ENCODE peak calls at places on chromosomes 11 and 22, in eight cellular contexts. M, T, N, F, V, L, O and G are unnamed samples.

GRCh38 chr11:125398475-125398874 is 97.6 kb downstream of the FEZ1 start:
- DNase-seq in N (no peak), L (no peak), T (no peak), F (no peak), M (no peak), V (no peak), O (no peak), G (no peak)

GRCh38 chr22:37328017-37328416 is 45.7 kb downstream of the CYTH4 start:
- DNase-seq in O (peak), T (no peak), V (no peak), L (no peak), N (peak), F (no peak), M (no peak), G (peak)

GRCh38 chr11:112004389-112004788 is 20.8 kb upstream of the DLAT start:
- DNase-seq in V (no peak), M (peak), O (no peak), T (no peak), F (no peak), L (no peak), N (no peak), G (no peak)

GRCh38 chr11:10633261-10633660 is 60.3 kb downstream of the IRAG1 start:
- DNase-seq in N (no peak), L (peak), T (no peak), O (peak), M (no peak), V (no peak), F (no peak), G (no peak)

GRCh38 chr11:1205121-1205986 is 17.5 kb upstream of the MUC5B start:
- DNase-seq in T (peak), L (peak), N (no peak), O (no peak), F (no peak), M (no peak), V (peak), G (no peak)

GRCh38 chr11:95363710-95364109 is 132.7 kb upstream of the SESN3 start:
- DNase-seq in L (no peak), N (no peak), T (no peak), F (no peak), M (no peak), V (no peak), O (no peak), G (no peak)

GRCh38 chr11:71171576-71171975 is 80.8 kb downstream of the SHANK2 start:
- DNase-seq in M (no peak), V (no peak), N (no peak), L (peak), T (no peak), F (no peak), O (no peak), G (no peak)

GRCh38 chr11:116037851-116038250 is 533.6 kb upstream of the CADM1 start:
- DNase-seq in T (no peak), L (no peak), M (no peak), N (no peak), F (no peak), O (no peak), V (no peak), G (no peak)

GRCh38 chr11:135069884-135070283 is 657.8 kb upstream of the B3GAT1 start:
- DNase-seq in T (no peak), M (no peak), F (no peak), N (no peak), V (no peak), L (no peak), O (no peak), G (peak)

GRCh38 chr11:67118059-67118766 is 850 bp upstream of the KDM2A start:
- DNase-seq in T (peak), F (peak), N (peak), V (peak), L (peak), M (no peak), O (peak), G (no peak)

GRCh38 chr11:74001822-74002286 is 7.0 kb downstream of the UCP3 start:
- DNase-seq in M (no peak), F (no peak), N (no peak), O (no peak), T (no peak), V (no peak), L (peak), G (no peak)

GRCh38 chr11:2519879-2520735 is 75.3 kb downstream of the KCNQ1 start:
- DNase-seq in V (peak), O (no peak), M (no peak), N (no peak), T (peak), F (no peak), L (peak), G (no peak)

GRCh38 chr11:126355926-126356897 is 726 bp downstream of the ST3GAL4 start:
- DNase-seq in T (peak), V (peak), F (no peak), L (no peak), N (no peak), O (no peak), M (peak), G (peak)

GRCh38 chr22:49111085-49111484 is 716.6 kb downstream of the BRD1 start:
- DNase-seq in V (no peak), T (no peak), N (no peak), O (no peak), L (peak), M (no peak), F (no peak), G (no peak)

GRCh38 chr11:257766-258493 is 20.3 kb upstream of the NLRP6 start:
- DNase-seq in F (no peak), L (no peak), M (no peak), N (no peak), T (no peak), O (no peak), V (no peak), G (no peak)

GRCh38 chr11:69599502-69599901 is 41.5 kb upstream of the CCND1 start:
- DNase-seq in O (peak), M (peak), V (no peak), N (peak), L (no peak), F (no peak), T (no peak), G (no peak)

GRCh38 chr11:133072366-133072765 is 459.9 kb downstream of the OPCML start:
- DNase-seq in V (no peak), M (no peak), N (no peak), F (no peak), T (no peak), L (no peak), O (no peak), G (no peak)

GRCh38 chr22:42630211-42630610 is 10.2 kb downstream of the ATP5MGL start:
- DNase-seq in F (no peak), O (no peak), M (no peak), N (no peak), L (no peak), V (no peak), T (no peak), G (no peak)

DNA sequence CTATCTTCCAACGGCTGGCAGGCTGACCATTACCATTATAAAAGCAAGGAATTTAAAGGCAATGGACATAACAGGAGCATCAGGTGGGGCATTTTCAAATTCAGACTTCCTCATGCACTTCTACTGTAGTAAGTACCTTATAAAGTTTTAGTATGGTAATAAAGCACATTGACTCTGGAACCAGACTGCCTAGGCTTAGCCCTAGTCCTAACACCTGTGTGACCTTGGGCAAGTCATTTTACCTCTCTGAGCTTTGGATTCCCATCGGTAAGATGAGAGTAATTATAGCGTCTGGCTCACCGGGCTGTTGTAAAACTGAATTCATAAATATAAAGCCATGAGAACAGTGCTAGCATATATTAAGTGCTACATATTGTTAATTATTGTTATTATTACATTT is 69.2 kb upstream of the OLFML1 start:
- DNase-seq in V (no peak), O (no peak), F (no peak), M (no peak), N (no peak), L (no peak), T (no peak), G (no peak)
- H3K4me3 ChIP-seq in V (no peak), O (no peak), F (no peak), M (no peak), N (no peak), L (no peak), T (no peak), G (no peak)

DNA sequence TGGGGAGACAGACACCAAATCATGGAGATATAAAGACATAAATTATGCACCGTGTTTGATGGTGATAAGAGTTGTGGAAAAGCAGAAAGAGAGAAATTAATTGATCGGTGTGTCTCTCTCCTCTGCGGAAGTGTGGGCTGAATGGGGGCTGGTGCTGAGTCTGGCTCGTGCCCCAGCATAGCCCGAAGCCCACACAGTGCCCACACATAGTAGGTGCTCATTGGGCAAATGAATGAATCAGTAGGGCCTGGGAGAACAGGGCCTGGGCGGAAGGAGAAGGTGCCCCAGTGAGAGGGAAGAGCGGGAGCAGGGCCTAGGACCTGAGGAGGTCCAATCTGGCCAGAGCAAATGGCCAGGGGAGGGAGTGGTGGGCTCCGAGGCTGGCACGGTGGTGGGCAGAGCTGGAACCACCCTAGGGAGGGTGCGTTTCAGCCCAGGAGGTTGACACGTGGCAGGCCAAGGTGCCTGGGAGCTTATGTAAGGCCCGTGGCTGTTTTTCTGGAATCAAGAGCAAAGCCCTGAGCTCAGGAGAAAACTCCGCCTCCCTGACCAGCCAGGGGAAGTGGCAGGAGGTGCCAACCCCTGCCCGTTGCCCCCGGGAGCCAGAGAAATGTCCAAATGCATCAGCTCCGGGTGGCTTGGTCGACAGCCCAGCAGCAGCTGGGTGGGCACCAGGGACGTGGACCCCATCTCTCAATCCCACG is 2.1 kb upstream of the CACNA1I start:
- DNase-seq in O (no peak), V (no peak), M (no peak), L (no peak), F (no peak), T (no peak), N (no peak), G (no peak)
- H3K4me3 ChIP-seq in O (no peak), V (no peak), M (no peak), L (no peak), F (no peak), T (no peak), N (no peak), G (no peak)

DNA sequence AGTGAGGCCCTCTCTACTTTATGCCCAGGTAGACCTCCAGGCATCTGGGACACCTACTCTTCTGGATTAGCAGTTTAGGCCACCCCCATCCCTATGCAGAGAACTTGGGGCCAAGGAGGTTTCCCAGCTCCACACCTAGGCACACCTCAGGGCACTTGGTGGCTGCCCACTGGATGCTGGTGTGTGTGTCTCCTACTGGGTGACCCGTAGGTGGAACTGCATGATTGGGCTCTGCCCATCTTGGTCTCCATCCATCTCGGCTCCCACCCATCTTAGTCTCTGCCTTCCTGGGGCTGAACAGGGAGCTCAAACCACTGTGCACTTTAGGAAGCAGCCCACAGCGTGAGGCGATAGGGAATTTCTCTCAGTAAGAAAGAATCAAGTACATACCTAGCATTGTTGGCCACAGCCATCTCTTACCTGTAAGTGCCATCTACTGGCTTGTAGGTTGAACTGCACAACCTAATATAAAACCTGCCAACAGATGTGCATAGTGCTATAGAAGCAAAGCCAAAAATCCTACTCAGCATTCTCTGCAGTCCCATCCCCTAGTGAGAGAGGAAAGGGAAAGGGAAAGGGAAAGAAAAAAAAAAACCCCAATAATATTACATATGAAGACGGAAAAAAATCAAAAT is 61.6 kb upstream of the PTPN5 start:
- DNase-seq in M (no peak), F (no peak), T (no peak), N (peak), O (no peak), L (no peak), V (no peak), G (peak)
- H3K4me3 ChIP-seq in M (no peak), F (no peak), T (no peak), N (no peak), O (no peak), L (no peak), V (no peak), G (no peak)

DNA sequence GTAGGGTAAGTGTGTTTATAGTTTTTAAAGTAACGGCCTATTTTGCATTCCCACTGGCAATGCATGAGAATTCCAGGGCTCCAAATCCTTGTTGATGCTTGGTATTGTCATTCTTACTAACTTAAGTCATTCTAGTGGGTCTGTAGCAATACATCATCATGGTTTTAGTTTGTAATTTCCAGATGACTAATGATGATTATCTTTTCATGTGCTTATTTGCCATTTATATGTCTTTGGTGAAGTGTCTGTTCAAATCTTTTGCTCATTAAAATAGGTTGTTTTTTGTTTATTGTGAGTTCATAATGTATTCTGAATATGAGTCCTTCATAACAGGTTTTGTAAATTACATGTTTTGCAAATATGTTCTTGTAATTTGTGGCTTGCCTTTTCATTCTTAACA is 31.2 kb downstream of the MTMR3 start:
- DNase-seq in F (no peak), T (no peak), N (peak), M (no peak), V (no peak), L (no peak), O (no peak), G (peak)
- H3K4me3 ChIP-seq in F (no peak), T (no peak), N (no peak), M (no peak), V (no peak), L (no peak), O (no peak), G (no peak)

GRCh38 chr22:46251816-46252380 is 1.8 kb upstream of the CDPF1 start:
- DNase-seq in T (no peak), F (no peak), N (no peak), L (no peak), M (no peak), V (no peak), O (no peak), G (no peak)

GRCh38 chr22:46250783-46251125 is 661 bp upstream of the CDPF1 start:
- DNase-seq in V (no peak), N (no peak), M (no peak), T (no peak), O (no peak), L (no peak), F (no peak), G (no peak)

GRCh38 chr22:46247443-46247975 is 2.6 kb downstream of the CDPF1 start:
- DNase-seq in L (no peak), F (no peak), M (no peak), T (no peak), O (no peak), V (no peak), N (no peak), G (no peak)

GRCh38 chr22:46250035-46250782 is at the start of gene CDPF1:
- DNase-seq in V (peak), O (peak), L (peak), T (peak), M (peak), F (peak), N (peak), G (peak)

GRCh38 chr22:46251266-46251665 is 1.2 kb upstream of the CDPF1 start:
- DNase-seq in T (no peak), N (no peak), F (no peak), V (no peak), O (no peak), M (no peak), L (no peak), G (no peak)
- H3K4me3 ChIP-seq in T (peak), N (peak), F (peak), V (peak), O (peak), M (no peak), L (no peak), G (peak)

DNA sequence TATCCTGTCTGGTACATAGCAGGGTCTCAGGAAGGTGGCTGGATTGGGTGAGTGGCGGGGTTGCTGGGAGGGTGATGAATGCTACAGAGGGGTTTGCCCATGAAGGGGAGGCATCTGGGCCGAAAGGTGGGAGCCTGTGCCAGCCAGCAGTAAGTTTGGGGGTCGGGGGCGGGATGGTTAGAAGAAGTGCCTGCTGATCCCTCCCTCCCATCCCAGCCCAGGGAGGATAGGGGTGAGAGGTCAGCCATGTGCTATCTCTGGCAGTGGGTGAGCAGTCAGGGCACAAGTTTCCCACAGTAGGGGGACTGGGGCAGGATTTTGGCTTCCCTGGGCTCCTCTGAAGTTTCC is 2.9 kb downstream of the CD82 start:
- DNase-seq in N (no peak), V (no peak), M (no peak), T (no peak), L (no peak), O (no peak), F (no peak), G (no peak)
- H3K4me3 ChIP-seq in N (no peak), V (no peak), M (no peak), T (peak), L (no peak), O (no peak), F (peak), G (no peak)

GRCh38 chr22:22243033-22243680 is 1.4 kb upstream of the VPREB1 start:
- DNase-seq in M (no peak), N (no peak), V (no peak), F (no peak), L (peak), T (no peak), O (no peak), G (no peak)

GRCh38 chr22:22246706-22247105 is 2.1 kb downstream of the VPREB1 start:
- DNase-seq in O (no peak), M (no peak), L (no peak), T (no peak), N (no peak), F (no peak), V (no peak), G (no peak)

GRCh38 chr22:22245935-22246525 is 1.4 kb downstream of the VPREB1 start:
- DNase-seq in F (no peak), M (no peak), N (no peak), O (no peak), L (no peak), T (no peak), V (no peak), G (no peak)

GRCh38 chr22:22244337-22245250 is at the start of gene VPREB1:
- DNase-seq in M (peak), F (no peak), V (no peak), L (peak), T (no peak), O (no peak), N (no peak), G (no peak)

DNA sequence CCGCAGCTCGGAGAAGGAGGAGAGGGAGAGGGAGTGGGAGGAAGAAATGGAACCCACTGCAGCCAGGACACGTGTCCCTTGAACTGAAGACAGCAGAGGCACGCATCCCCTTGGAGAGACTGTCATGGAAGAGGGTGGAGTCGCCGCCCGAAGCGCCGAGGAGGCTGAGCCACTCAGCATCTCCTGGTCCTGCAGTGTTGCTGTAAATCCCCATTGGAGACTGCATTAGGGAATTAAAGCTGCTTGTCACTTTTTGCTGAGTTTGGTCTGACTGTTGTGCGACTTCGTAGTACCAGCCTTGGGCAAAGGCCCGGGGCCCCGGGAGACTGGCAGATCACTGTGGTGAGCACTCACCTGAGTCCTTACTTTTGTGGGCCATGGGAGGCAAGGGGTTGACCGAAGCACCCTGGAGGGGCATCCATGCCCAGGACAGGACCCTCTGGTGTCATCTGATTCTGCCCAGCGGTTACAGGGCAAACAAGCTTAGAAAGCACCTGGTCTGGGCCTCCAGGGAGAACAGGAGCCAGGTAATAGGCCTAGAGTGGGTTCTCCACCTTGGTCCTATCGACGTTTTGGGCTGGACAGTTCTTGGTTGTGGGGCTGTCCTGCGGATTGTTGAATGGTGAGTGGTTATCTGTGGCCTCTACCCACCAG is 797 bp downstream of the VPREB1 start:
- DNase-seq in O (no peak), M (no peak), T (no peak), N (no peak), F (no peak), L (peak), V (no peak), G (no peak)
- H3K4me3 ChIP-seq in O (no peak), M (no peak), T (no peak), N (no peak), F (no peak), L (no peak), V (no peak), G (no peak)

DNA sequence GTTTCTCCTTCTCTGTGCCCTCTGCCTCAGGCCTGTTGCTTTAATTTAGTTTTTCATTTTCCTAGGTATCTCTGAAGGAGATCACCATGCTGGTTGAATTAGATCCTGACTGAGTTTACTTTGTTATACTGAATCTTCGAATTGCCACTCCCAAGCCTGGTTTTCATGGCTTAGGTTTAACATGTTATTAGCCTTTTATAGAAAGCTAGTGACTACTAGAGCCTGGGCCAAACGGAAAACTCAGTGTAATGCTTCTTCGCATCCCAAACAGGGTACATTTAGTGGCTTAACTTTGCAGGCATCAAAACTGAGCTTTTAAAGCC is 3.6 kb downstream of the CRKL start:
- DNase-seq in M (no peak), V (no peak), O (no peak), F (no peak), T (no peak), L (no peak), N (no peak), G (no peak)
- H3K4me3 ChIP-seq in M (peak), V (no peak), O (peak), F (peak), T (peak), L (peak), N (peak), G (no peak)